ENCODE peak calls at places on chromosomes 13 and 19, in six cellular contexts. Y, D, K, E, C and H are unnamed samples. For H3K4me1, the result is how much of the 10 kb centered on the place peaks cover.

GRCh38 chr13:76421011-76421410 is 465.2 kb downstream of the KCTD12 start:
- DNase-seq in D (no peak), E (no peak), Y (no peak), C (no peak), K (no peak), H (no peak)

GRCh38 chr13:48585456-48585840 is 52.6 kb upstream of the RCBTB2 start:
- DNase-seq in E (peak), Y (peak), K (peak), C (no peak), D (peak), H (no peak)

GRCh38 chr19:7456964-7457541 is 31.8 kb downstream of the PEX11G start:
- DNase-seq in E (peak), Y (no peak), C (no peak), K (no peak), D (no peak), H (no peak)

GRCh38 chr13:109256866-109257760 is 529.3 kb downstream of the IRS2 start:
- DNase-seq in E (peak), C (no peak), D (peak), Y (no peak), K (no peak), H (no peak)

GRCh38 chr13:25300861-25301346 is 521 bp upstream of the NUP58 start:
- DNase-seq in E (no peak), K (peak), C (peak), Y (peak), D (peak), H (no peak)

GRCh38 chr13:110297771-110298170 is 9.2 kb downstream of the COL4A1 start:
- DNase-seq in E (no peak), K (no peak), Y (no peak), D (no peak), C (no peak), H (no peak)

GRCh38 chr19:2922987-2923386 is 21.8 kb downstream of the ZNF77 start:
- DNase-seq in D (no peak), K (no peak), E (no peak), Y (no peak), C (no peak), H (no peak)

GRCh38 chr13:65417953-65418352 is 1812.2 kb downstream of the PCDH9 start:
- DNase-seq in Y (no peak), C (no peak), E (no peak), K (no peak), D (peak), H (no peak)

GRCh38 chr13:99307648-99308339 is 595 bp upstream of the GPR183 start:
- DNase-seq in K (no peak), C (no peak), D (peak), E (no peak), Y (no peak), H (no peak)

GRCh38 chr19:14979498-14980255 is at the start of gene SLC1A6:
- DNase-seq in C (no peak), D (no peak), E (no peak), Y (no peak), K (no peak), H (no peak)

GRCh38 chr13:49443327-49443688 is 556 bp downstream of the CAB39L start:
- DNase-seq in E (no peak), Y (no peak), K (no peak), D (peak), C (no peak), H (no peak)

GRCh38 chr13:33519561-33520479 is 234.3 kb upstream of the STARD13 start:
- DNase-seq in C (no peak), Y (no peak), E (no peak), K (no peak), D (peak), H (no peak)

GRCh38 chr13:73075546-73075945 is 16.7 kb downstream of the KLF5 start:
- DNase-seq in D (no peak), E (no peak), K (no peak), Y (no peak), C (no peak), H (no peak)

GRCh38 chr19:14542721-14543328 is 13.4 kb downstream of the TECR start:
- DNase-seq in E (no peak), K (no peak), Y (no peak), C (no peak), D (peak), H (no peak)

GRCh38 chr13:32821149-32821688 is 195.0 kb upstream of the KL start:
- DNase-seq in Y (no peak), K (no peak), C (no peak), D (no peak), E (no peak), H (no peak)

GRCh38 chr13:21347753-21348318 is 111.3 kb downstream of the ZDHHC20 start:
- DNase-seq in Y (no peak), E (no peak), D (no peak), C (no peak), K (no peak), H (no peak)

GRCh38 chr19:52748336-52748950 is 13.6 kb upstream of the ZNF611 start:
- DNase-seq in Y (peak), D (peak), E (no peak), C (no peak), K (peak), H (peak)

GRCh38 chr13:91272235-91272777 is 75.2 kb upstream of the MIR17HG start:
- DNase-seq in Y (no peak), C (no peak), K (no peak), E (no peak), D (no peak), H (no peak)

GRCh38 chr13:65959305-65959704 is 1270.8 kb downstream of the PCDH9 start:
- DNase-seq in C (no peak), D (no peak), Y (no peak), E (no peak), K (no peak), H (no peak)

GRCh38 chr13:50244913-50245574 is 229.8 kb downstream of the KCNRG start:
- DNase-seq in Y (no peak), E (peak), C (no peak), K (no peak), D (peak), H (no peak)

GRCh38 chr13:46296920-46297319 is 85.2 kb downstream of the LRRC63 start:
- DNase-seq in Y (no peak), E (peak), K (no peak), D (peak), C (no peak), H (no peak)

GRCh38 chr13:75798353-75799245 is 162.5 kb downstream of the LMO7 start:
- DNase-seq in K (peak), C (no peak), Y (no peak), D (peak), E (peak), H (no peak)

GRCh38 chr13:21986602-21987001 is 315.7 kb downstream of the FGF9 start:
- DNase-seq in K (peak), D (peak), C (no peak), Y (peak), E (no peak), H (no peak)

GRCh38 chr19:1041272-1041834 is 1.4 kb downstream of the ABCA7 start:
- DNase-seq in Y (no peak), C (no peak), K (no peak), D (no peak), E (no peak), H (no peak)

GRCh38 chr13:41513600-41513999 is 56.2 kb downstream of the RGCC start:
- DNase-seq in Y (no peak), K (no peak), D (no peak), E (no peak), C (no peak), H (no peak)

GRCh38 chr13:60654405-60654804 is 257.4 kb downstream of the TDRD3 start:
- DNase-seq in Y (no peak), K (peak), C (no peak), D (peak), E (no peak), H (no peak)

GRCh38 chr13:25973085-25973484 is 78.7 kb downstream of the SHISA2 start:
- DNase-seq in Y (no peak), C (no peak), E (no peak), K (no peak), D (no peak), H (no peak)

GRCh38 chr13:85525411-85525810 is 273.8 kb downstream of the SLITRK6 start:
- DNase-seq in C (no peak), K (no peak), Y (no peak), E (no peak), D (no peak), H (no peak)

GRCh38 chr13:109157275-109157674 is 527.9 kb downstream of the MYO16 start:
- DNase-seq in Y (no peak), D (no peak), C (no peak), E (no peak), K (no peak), H (no peak)

GRCh38 chr19:11169896-11170678 is 14.5 kb upstream of the SPC24 start:
- DNase-seq in K (no peak), C (no peak), D (peak), Y (peak), E (no peak), H (no peak)

GRCh38 chr19:55358943-55359908 is 3.8 kb downstream of the GARIN5B start:
- DNase-seq in E (no peak), D (no peak), K (no peak), C (no peak), Y (no peak), H (no peak)

GRCh38 chr19:29629836-29630534 is 23.9 kb downstream of the POP4 start:
- DNase-seq in E (no peak), C (peak), K (no peak), D (no peak), Y (no peak), H (no peak)

GRCh38 chr19:41860419-41861097 is 503 bp downstream of the RPS19 start:
- DNase-seq in Y (no peak), K (no peak), E (no peak), C (no peak), D (peak), H (no peak)

GRCh38 chr19:41862445-41862986 is 2.5 kb downstream of the RPS19 start:
- DNase-seq in D (no peak), C (no peak), K (no peak), Y (no peak), E (no peak), H (no peak)

GRCh38 chr19:41861098-41861768 is 1.2 kb downstream of the RPS19 start:
- DNase-seq in D (no peak), K (no peak), E (no peak), Y (no peak), C (no peak), H (no peak)

GRCh38 chr19:41863209-41863931 is 3.3 kb downstream of the RPS19 start:
- DNase-seq in E (no peak), Y (no peak), C (no peak), D (no peak), K (no peak), H (no peak)

DNA sequence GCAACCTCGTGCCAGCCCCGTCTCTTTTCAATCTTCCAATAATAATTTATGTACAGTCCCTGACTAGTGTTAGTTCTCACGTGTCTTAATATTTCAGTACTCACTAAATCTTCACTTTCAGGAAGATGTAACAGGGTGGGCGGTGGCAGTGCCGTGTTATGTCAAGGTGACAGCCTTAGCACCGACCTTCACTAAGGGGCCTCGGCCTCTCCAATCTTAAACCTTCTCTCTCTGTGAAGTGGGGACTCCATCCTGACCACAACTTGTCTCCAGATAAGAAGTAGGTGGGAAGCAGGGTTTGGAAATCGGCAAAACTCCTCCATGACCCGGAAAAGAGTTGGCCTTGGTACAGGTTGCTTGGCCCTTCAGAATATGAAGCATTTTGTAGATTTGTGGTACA is 1.8 kb downstream of the RPS19 start:
- DNase-seq in K (no peak), Y (no peak), C (no peak), E (no peak), D (no peak), H (no peak)
- H3K4me1 ChIP-seq in K (under half), Y (under half), C (under half), E (half or more), D (under half), H (half or more)

GRCh38 chr19:18322759-18323460 is at the start of gene LSM4:
- DNase-seq in K (peak), D (peak), E (peak), Y (peak), C (peak), H (peak)

GRCh38 chr19:18321729-18322091 is 1.2 kb downstream of the LSM4 start:
- DNase-seq in D (peak), C (no peak), E (no peak), Y (no peak), K (no peak), H (no peak)

GRCh38 chr19:18322318-18322758 is 538 bp downstream of the LSM4 start:
- DNase-seq in C (peak), Y (no peak), D (peak), E (no peak), K (peak), H (no peak)

GRCh38 chr19:18319591-18320135 is 3.2 kb downstream of the LSM4 start:
- DNase-seq in C (peak), K (peak), E (no peak), Y (no peak), D (no peak), H (no peak)

DNA sequence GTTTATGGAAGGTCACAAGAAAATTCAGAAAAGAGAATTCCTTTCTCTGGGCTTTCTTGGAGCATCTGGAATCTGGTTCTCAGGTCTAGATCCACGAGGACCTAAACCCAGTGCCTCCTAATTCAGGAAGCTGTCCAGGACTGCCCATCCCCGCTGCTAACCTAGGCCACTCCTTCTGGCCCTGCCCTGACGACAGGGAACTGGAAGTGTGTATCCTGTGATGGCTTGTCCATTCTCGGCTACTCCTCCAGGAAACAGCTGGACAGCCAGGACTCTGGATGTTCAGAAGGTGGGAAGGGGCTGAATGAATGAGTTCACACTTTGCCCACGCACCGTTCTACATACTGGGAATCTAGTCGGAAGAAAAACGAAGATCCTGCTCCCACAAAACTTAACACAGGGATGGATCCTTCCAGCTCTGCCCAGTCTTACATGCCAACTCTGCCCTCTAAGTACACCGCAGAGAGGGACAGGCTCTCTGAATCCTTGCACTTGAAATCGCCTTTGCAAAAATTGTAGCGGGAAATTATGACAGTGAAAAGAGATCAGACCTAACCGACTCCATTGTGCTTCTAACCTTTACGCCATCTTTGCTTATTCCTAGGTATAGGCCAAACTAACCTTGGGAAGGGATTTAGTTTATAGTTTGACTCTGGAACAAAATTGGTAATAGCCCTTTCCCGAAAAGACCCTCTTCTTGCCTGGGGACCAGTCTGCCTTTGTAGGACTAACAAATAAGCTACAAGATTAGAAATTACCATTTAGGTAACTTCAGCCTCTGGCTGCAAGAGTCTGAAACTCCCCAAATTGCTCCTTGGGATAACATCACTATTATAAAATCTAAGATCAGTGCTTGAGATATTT is 1.8 kb downstream of the LSM4 start:
- DNase-seq in Y (no peak), C (peak), K (peak), D (no peak), E (no peak), H (no peak)
- H3K4me1 ChIP-seq in Y (under half), C (under half), K (half or more), D (under half), E (half or more), H (half or more)

DNA sequence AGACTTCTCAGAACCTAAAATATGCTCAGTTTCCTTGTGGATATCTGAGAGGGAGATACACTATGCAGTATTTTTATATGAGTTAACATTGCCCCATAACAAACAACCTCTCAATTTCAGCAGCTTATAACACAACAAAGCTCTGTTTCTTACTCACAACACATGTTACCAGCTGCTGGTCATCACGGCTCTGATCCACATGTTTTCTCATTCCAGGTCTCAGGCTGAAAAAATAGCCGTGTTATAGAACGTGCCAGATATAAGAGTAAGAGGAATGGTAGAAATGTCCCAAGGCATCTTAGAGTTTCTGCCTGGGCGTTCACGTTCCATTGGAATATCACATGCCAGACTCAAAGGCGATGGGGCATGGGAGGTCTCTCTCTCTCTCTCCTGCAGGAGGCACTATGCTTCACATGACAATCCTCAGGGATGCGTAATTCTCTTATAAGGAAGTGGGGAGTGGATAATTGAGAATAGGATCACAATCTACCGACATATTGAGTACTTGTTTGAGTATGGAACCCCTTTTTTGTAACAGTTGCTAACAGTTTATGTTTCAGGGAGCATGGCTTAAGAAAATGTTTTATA is 246.6 kb downstream of the NHLRC3 start:
- DNase-seq in Y (no peak), E (no peak), D (peak), C (no peak), K (no peak), H (no peak)
- H3K4me1 ChIP-seq in Y (under half), E (under half), D (under half), C (under half), K (under half), H (under half)

GRCh38 chr19:16760990-16761389 is 41.3 kb downstream of the NWD1 start:
- DNase-seq in Y (no peak), C (no peak), E (no peak), D (no peak), K (no peak), H (no peak)
- H3K4me1 ChIP-seq in Y (under half), C (under half), E (under half), D (under half), K (under half), H (under half)

DNA sequence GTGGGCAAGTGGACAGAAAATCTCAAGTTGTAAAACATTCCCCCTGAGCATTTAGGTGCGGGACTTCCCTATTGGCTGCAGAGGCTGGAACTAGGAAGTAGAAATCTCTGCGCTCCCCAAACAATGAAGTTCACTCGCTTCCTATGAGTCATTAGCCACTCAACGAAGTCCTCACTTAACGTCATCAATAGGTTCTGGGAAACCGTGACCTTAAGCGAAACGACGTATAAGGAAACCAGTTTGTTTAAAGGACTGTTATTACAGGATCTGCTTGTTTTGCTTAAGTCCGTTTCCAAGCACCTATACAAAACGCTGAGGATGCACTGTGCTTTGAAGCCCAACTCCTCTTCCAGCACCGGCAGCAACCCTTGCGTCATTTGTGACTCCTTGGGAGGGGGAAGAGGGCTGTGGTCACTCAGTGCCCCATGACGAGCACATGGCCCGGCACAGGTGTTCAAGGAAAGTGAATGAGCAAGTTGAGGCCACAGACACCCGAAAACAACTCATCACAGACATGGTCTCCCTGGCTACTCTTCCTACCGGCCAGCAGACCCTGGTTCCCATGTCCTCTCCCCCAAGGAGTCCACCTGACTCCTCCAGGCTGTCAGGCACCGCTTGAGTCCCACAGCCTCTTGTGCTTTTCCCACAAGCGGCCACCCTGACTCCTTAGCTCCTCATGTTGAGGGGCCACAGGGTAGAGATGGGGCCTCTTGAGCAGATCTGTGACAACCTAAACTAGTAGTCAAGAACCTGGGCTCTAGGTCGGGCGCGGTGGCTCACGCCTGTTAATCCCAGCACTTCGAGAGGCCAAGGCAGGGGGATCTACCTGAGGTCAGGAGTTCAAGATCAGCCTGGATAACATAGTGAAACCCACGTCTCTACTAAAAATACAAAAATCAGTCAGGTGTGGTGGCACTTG is 4.8 kb downstream of the RPS16 start:
- DNase-seq in K (no peak), C (no peak), Y (no peak), E (peak), D (peak), H (peak)
- H3K4me1 ChIP-seq in K (under half), C (under half), Y (under half), E (half or more), D (under half), H (under half)

GRCh38 chr19:5628919-5629481 is 6.1 kb downstream of the SAFB start:
- DNase-seq in E (no peak), C (no peak), D (no peak), K (no peak), Y (no peak), H (no peak)

GRCh38 chr19:5631511-5632240 is 8.8 kb downstream of the SAFB start:
- DNase-seq in C (no peak), K (no peak), E (no peak), D (peak), Y (peak), H (no peak)

GRCh38 chr19:5627395-5627904 is 4.6 kb downstream of the SAFB start:
- DNase-seq in E (no peak), K (peak), Y (peak), C (no peak), D (no peak), H (no peak)

GRCh38 chr19:5625641-5626040 is 2.8 kb downstream of the SAFB start:
- DNase-seq in D (no peak), C (no peak), E (no peak), Y (no peak), K (no peak), H (no peak)

GRCh38 chr19:5628470-5628869 is 5.6 kb downstream of the SAFB start:
- DNase-seq in D (no peak), Y (no peak), C (no peak), E (no peak), K (no peak), H (no peak)
- H3K4me1 ChIP-seq in D (under half), Y (under half), C (under half), E (under half), K (half or more), H (half or more)

GRCh38 chr19:48363810-48364563 is at the start of the genes SYNGR4 and TMEM143:
- DNase-seq in D (peak), Y (peak), E (peak), C (peak), K (peak), H (peak)
- H3K4me1 ChIP-seq in D (under half), Y (under half), E (under half), C (under half), K (under half), H (under half)